ENCODE peak calls at places on chromosomes 12 and 14, in ten cellular contexts. A is neural crest cell, F is cardiac fibroblast, P is thoracic aorta, D is mesothelial cell of epicardium, N is endodermal cell, J is OCI-LY7, O is ovary, L is AG09319, X is NB4. M is an unnamed sample.

GRCh38 chr12:63064080-63064479 is 86.9 kb downstream of the AVPR1A start:
- DNase-seq in L (peak), J (no peak), N (no peak), A (no peak), P (no peak), O (no peak), X (peak), F (peak), D (no peak), M (no peak)

GRCh38 chr12:2284321-2284813 is 231.6 kb downstream of the CACNA1C start:
- DNase-seq in X (peak), L (no peak), D (no peak), N (no peak), F (peak), J (no peak), P (no peak), A (no peak), O (no peak), M (no peak)

GRCh38 chr12:54765652-54766051 is 88.7 kb upstream of the MUCL1 start:
- DNase-seq in N (no peak), L (no peak), A (no peak), X (no peak), D (no peak), J (no peak), F (no peak), P (no peak), O (no peak), M (no peak)

GRCh38 chr12:123134265-123134664 is 16.6 kb downstream of the PITPNM2 start:
- DNase-seq in J (no peak), L (no peak), D (no peak), X (no peak), F (no peak), N (no peak), A (no peak), O (no peak), P (no peak), M (no peak)

GRCh38 chr12:127161466-127161865 is 1105.5 kb upstream of the TMEM132C start:
- DNase-seq in J (no peak), A (no peak), D (no peak), O (no peak), L (no peak), N (no peak), X (no peak), P (no peak), F (no peak), M (no peak)

GRCh38 chr12:83408168-83408567 is 721.5 kb downstream of the TMTC2 start:
- DNase-seq in L (no peak), O (no peak), P (no peak), X (no peak), N (no peak), F (no peak), A (no peak), J (no peak), D (no peak), M (no peak)

GRCh38 chr12:107894589-107894988 is 120.1 kb downstream of the ASCL4 start:
- DNase-seq in A (no peak), O (no peak), D (no peak), P (no peak), J (no peak), L (no peak), X (no peak), F (no peak), N (no peak), M (no peak)

GRCh38 chr14:99809864-99810854 is 16.9 kb downstream of the EML1 start:
- DNase-seq in L (no peak), P (no peak), O (no peak), A (no peak), J (no peak), N (no peak), D (no peak), X (peak), F (no peak), M (no peak)

GRCh38 chr14:65412881-65413738 is 580 bp downstream of the FUT8 start:
- DNase-seq in A (peak), D (no peak), X (peak), P (peak), F (peak), L (peak), O (no peak), J (peak), N (peak), M (no peak)

GRCh38 chr14:102693006-102693755 is 84.1 kb upstream of the TRAF3 start:
- DNase-seq in L (no peak), N (no peak), P (no peak), O (no peak), J (no peak), X (peak), F (no peak), A (no peak), D (no peak), M (no peak)

GRCh38 chr14:69953266-69953905 is 74.2 kb downstream of the SMOC1 start:
- DNase-seq in P (no peak), N (no peak), F (no peak), X (no peak), J (no peak), A (no peak), O (no peak), L (no peak), D (no peak), M (no peak)

GRCh38 chr14:78764240-78764639 is 594.1 kb downstream of the NRXN3 start:
- DNase-seq in A (no peak), P (no peak), D (no peak), L (peak), N (peak), X (no peak), J (no peak), O (no peak), F (peak), M (no peak)

GRCh38 chr14:65361920-65362319 is 50.6 kb upstream of the FUT8 start:
- DNase-seq in O (peak), F (peak), N (no peak), L (peak), A (no peak), J (no peak), X (no peak), P (no peak), D (no peak), M (no peak)

GRCh38 chr12:95736631-95737030 is 53.9 kb downstream of the NTN4 start:
- DNase-seq in P (no peak), X (no peak), L (no peak), N (no peak), J (no peak), F (no peak), O (peak), D (no peak), A (no peak), M (no peak)

GRCh38 chr12:57214398-57214781 is 2.2 kb upstream of the NXPH4 start:
- DNase-seq in N (peak), O (peak), F (peak), D (peak), A (peak), J (peak), P (no peak), X (peak), L (no peak), M (peak)

GRCh38 chr14:101707285-101707842 is 54.1 kb upstream of the PPP2R5C start:
- DNase-seq in A (peak), P (no peak), N (peak), J (peak), F (peak), O (peak), L (peak), X (peak), D (peak), M (peak)

GRCh38 chr14:54050759-54051158 is 94.1 kb upstream of the BMP4 start:
- DNase-seq in O (no peak), A (no peak), P (no peak), N (no peak), D (no peak), X (no peak), L (no peak), F (no peak), J (no peak), M (no peak)

GRCh38 chr12:116136340-116136739 is 141.2 kb downstream of the MED13L start:
- DNase-seq in O (no peak), A (no peak), F (peak), D (no peak), J (no peak), P (no peak), N (no peak), X (peak), L (no peak), M (no peak)

GRCh38 chr12:65881348-65881961 is 57.2 kb downstream of the HMGA2 start:
- DNase-seq in X (peak), L (peak), F (peak), O (peak), N (no peak), J (no peak), D (no peak), A (no peak), P (no peak), M (no peak)

GRCh38 chr14:82394916-82395315 is 861.3 kb upstream of the SEL1L start:
- DNase-seq in O (no peak), D (no peak), N (no peak), J (no peak), A (no peak), P (no peak), L (no peak), F (no peak), X (no peak), M (no peak)

GRCh38 chr12:84911331-84912190 is 1.0 kb downstream of the SLC6A15 start:
- DNase-seq in L (peak), X (peak), J (no peak), A (peak), O (no peak), N (peak), D (peak), F (peak), P (no peak), M (peak)

GRCh38 chr12:14362347-14362746 is 3.1 kb upstream of the ATF7IP start:
- DNase-seq in X (no peak), D (no peak), J (peak), F (no peak), A (no peak), P (no peak), O (no peak), L (no peak), N (no peak), M (no peak)

GRCh38 chr12:116261525-116262100 is 15.9 kb downstream of the MED13L start:
- DNase-seq in F (no peak), D (no peak), O (no peak), A (no peak), N (no peak), J (no peak), L (no peak), X (no peak), P (no peak), M (no peak)

GRCh38 chr12:117863004-117863709 is 105.6 kb downstream of the KSR2 start:
- DNase-seq in X (no peak), O (no peak), D (no peak), A (no peak), N (no peak), P (no peak), F (no peak), J (no peak), L (no peak), M (no peak)

GRCh38 chr12:101552277-101552676 is 42.5 kb upstream of the MYBPC1 start:
- DNase-seq in D (no peak), P (no peak), A (no peak), J (no peak), N (peak), X (peak), F (peak), O (peak), L (peak), M (no peak)

GRCh38 chr12:66268562-66268961 is 33.7 kb upstream of the HELB start:
- DNase-seq in J (peak), A (no peak), X (peak), O (no peak), N (no peak), D (no peak), P (no peak), L (no peak), F (no peak), M (no peak)

GRCh38 chr12:11814362-11814761 is 164.9 kb downstream of the ETV6 start:
- DNase-seq in N (no peak), O (no peak), F (peak), A (no peak), D (no peak), L (no peak), J (no peak), P (no peak), X (peak), M (no peak)

GRCh38 chr12:89768586-89769482 is 60.2 kb upstream of the ATP2B1 start:
- DNase-seq in J (no peak), O (no peak), A (no peak), X (peak), D (no peak), F (peak), N (no peak), L (peak), P (no peak), M (no peak)

GRCh38 chr12:96073346-96074336 is 38.3 kb upstream of the LTA4H start:
- DNase-seq in L (no peak), F (no peak), N (peak), D (no peak), X (peak), J (no peak), O (no peak), P (no peak), A (no peak), M (no peak)

GRCh38 chr14:94282991-94283723 is 9.9 kb downstream of the SERPINA10 start:
- DNase-seq in O (no peak), A (no peak), D (no peak), F (peak), P (no peak), X (no peak), N (no peak), J (no peak), L (no peak), M (no peak)

GRCh38 chr14:35506927-35507326 is 27.0 kb upstream of the INSM2 start:
- DNase-seq in N (no peak), L (no peak), J (no peak), D (no peak), P (no peak), A (no peak), O (no peak), F (peak), X (no peak), M (no peak)

GRCh38 chr12:47097276-47097896 is 17.6 kb upstream of the AMIGO2 start:
- DNase-seq in J (no peak), N (no peak), P (no peak), L (peak), D (no peak), O (no peak), F (peak), X (no peak), A (no peak), M (no peak)

GRCh38 chr12:101856030-101856429 is 21.4 kb upstream of the DRAM1 start:
- DNase-seq in O (no peak), A (no peak), L (no peak), N (no peak), X (peak), F (no peak), P (no peak), J (no peak), D (no peak), M (no peak)

GRCh38 chr12:109773384-109774011 is 59.7 kb downstream of the TRPV4 start:
- DNase-seq in A (no peak), N (peak), J (no peak), X (peak), F (no peak), P (no peak), D (no peak), O (peak), L (no peak), M (no peak)

GRCh38 chr12:109770861-109771670 is 57.4 kb downstream of the FAM222A start:
- DNase-seq in F (no peak), A (no peak), J (no peak), L (no peak), X (no peak), N (peak), P (no peak), O (peak), D (no peak), M (no peak)

GRCh38 chr12:109770104-109770860 is 56.7 kb downstream of the FAM222A start:
- DNase-seq in D (no peak), X (no peak), P (no peak), O (peak), A (no peak), N (peak), F (peak), L (no peak), J (no peak), M (no peak)

GRCh38 chr12:109772622-109773321 is 59.1 kb downstream of the FAM222A start:
- DNase-seq in J (no peak), X (no peak), L (no peak), N (peak), P (no peak), O (peak), A (no peak), F (no peak), D (no peak), M (no peak)

DNA sequence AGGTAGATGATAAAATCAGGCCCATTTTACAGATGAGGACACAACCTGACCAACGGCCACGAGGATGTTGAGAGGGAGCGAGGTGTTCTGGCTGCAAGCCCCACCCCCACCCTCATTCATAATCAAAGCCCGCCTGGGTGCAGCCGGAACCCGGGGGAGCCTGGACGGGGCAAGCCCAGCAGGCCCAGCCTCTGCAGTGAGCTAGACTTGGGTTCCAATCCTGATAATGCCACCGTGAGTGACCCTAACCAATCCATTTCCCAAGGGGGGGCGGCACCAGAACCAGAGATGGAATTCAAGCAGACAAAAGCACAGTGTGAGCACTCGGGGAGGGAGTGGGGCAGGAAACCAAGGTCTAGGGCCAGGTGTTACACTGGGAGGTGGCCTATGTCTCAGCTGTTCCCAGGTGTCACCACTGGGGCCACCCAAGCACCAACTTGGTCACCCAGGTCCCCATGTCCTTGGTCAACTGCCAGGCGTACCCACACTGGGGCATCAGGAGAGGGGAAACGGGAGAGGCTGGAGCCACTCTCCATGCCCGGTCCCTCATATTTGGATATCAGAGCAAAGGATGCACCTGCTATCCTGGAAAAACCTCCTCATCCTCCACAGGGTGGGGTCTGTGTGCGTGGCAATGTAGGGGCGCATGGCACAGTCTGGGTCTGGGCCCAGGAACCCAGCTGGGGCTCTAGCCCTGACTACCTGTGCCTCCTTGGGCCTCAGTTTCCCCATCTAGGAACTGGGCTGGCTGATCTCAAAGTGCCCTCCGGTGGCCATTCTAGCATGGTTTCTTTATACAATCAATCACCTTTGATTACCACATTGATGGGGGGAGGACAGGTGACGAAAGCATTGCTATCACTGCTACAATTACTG is 58.4 kb downstream of the FAM222A start:
- DNase-seq in N (peak), J (no peak), F (no peak), X (no peak), P (no peak), O (peak), D (no peak), A (no peak), L (no peak), M (no peak)
- TF ChIP-seq CTCF in N (peak), J (peak), F (no peak), X (no peak), P (no peak), O (no peak), D (no peak), A (peak), L (no peak), M (no peak)

GRCh38 chr12:113315358-113315757 is 19.6 kb downstream of the SLC8B1 start:
- DNase-seq in D (no peak), L (no peak), O (no peak), J (no peak), P (no peak), N (no peak), A (no peak), F (no peak), X (no peak), M (no peak)

GRCh38 chr12:113306382-113306781 is 28.5 kb downstream of the SLC8B1 start:
- DNase-seq in O (no peak), J (no peak), L (no peak), D (no peak), P (no peak), N (peak), F (no peak), A (no peak), X (no peak), M (no peak)

GRCh38 chr12:113314121-113314529 is 20.8 kb downstream of the SLC8B1 start:
- DNase-seq in D (no peak), J (no peak), X (no peak), F (no peak), P (no peak), O (no peak), A (no peak), L (no peak), N (no peak), M (no peak)

GRCh38 chr12:113305281-113305856 is 29.5 kb downstream of the SLC8B1 start:
- DNase-seq in X (no peak), P (no peak), O (no peak), F (no peak), N (no peak), J (no peak), D (no peak), L (no peak), A (no peak), M (no peak)

GRCh38 chr12:113310489-113310888 is 24.4 kb downstream of the SLC8B1 start:
- DNase-seq in P (no peak), L (no peak), D (no peak), N (peak), X (peak), F (no peak), O (no peak), J (peak), A (no peak), M (no peak)
- TF ChIP-seq CTCF in P (no peak), L (no peak), D (no peak), N (peak), X (peak), F (no peak), O (no peak), J (peak), A (peak), M (no peak)

GRCh38 chr12:109910969-109911348 is 10.9 kb downstream of the TCHP start:
- DNase-seq in N (peak), X (peak), O (no peak), L (no peak), F (peak), J (peak), D (no peak), P (no peak), A (peak), M (no peak)
- TF ChIP-seq CTCF in N (peak), X (peak), O (no peak), L (peak), F (peak), J (peak), D (no peak), P (no peak), A (peak), M (peak)

DNA sequence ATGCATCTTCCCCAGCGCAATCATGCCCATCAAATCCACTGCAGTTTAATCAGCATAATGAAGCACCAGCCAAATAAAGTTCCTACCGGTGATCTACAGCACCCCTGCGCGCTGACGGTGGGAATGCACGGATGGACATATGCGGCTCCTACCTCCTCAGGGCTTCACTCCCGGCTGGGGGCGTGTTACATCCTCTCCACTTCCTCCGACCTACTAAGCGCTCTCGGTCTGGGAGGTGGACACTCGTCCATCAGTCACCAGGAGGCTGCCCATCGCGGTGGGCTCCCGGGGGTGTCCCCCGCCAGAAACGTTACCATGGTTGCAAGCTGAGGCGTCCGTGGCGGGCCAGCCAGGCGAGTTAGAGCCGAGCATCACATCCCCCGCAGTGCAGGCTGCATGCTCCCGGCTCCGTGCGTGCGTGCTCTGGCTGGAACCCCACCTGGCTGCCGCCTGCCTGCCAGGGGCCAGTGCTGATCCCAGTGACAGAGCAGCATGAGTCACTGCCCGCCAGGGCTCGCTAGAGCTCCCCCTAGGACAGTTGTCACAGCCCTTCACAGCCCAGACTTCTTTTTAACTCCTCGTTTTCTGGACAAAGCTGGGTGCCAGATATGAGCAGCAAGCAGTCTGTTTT is 73.0 kb downstream of the CIT start:
- DNase-seq in L (peak), F (peak), N (peak), D (peak), A (peak), O (no peak), J (no peak), P (no peak), X (peak), M (peak)
- TF ChIP-seq CTCF in L (peak), F (peak), N (peak), D (no peak), A (peak), O (no peak), J (peak), P (no peak), X (peak), M (peak)

GRCh38 chr12:92828565-92828964 is 100.5 kb downstream of the EEA1 start:
- DNase-seq in F (no peak), N (no peak), J (no peak), D (no peak), X (no peak), O (no peak), P (no peak), L (no peak), A (no peak), M (no peak)
- TF ChIP-seq CTCF in F (no peak), N (no peak), J (no peak), D (no peak), X (no peak), O (no peak), P (no peak), L (no peak), A (no peak), M (no peak)